ENCODE peak calls at places on chromosomes 11 and 22, in four cellular contexts. Q is choroid plexus epithelial cell; L is activated gamma-delta T cell treated with Interleukin-2 at 50 U/mL for 16 hours; S is stimulated activated CD8-positive, alpha-beta memory T cell treated with anti-CD3 and anti-CD28 coated beads, Interleukin-15, amount 100 ng/mL, for 24 hours. C is an unnamed sample.

GRCh38 chr22:35102663-35103062 is 36.7 kb downstream of the ISX start:
- DNase-seq in S (no peak), L (no peak), Q (peak), C (no peak)

GRCh38 chr11:121520243-121521144 is 67.7 kb upstream of the SORL1-AS1 start:
- DNase-seq in Q (peak), L (no peak), S (no peak), C (no peak)

GRCh38 chr11:111561801-111562325 is 21.3 kb downstream of the LAYN start:
- DNase-seq in S (no peak), L (no peak), Q (peak), C (no peak)

GRCh38 chr11:17498058-17498457 is 21.4 kb upstream of the ABCC8 start:
- DNase-seq in L (no peak), S (no peak), Q (no peak), C (no peak)

GRCh38 chr11:86806903-86807302 is 6.6 kb downstream of the PRSS23 start:
- DNase-seq in L (no peak), S (no peak), Q (no peak), C (no peak)

GRCh38 chr11:995058-995751 is 41.3 kb downstream of the MUC6 start:
- DNase-seq in S (no peak), L (no peak), Q (no peak), C (no peak)

GRCh38 chr22:24185001-24185500 is 3.8 kb downstream of the SUSD2 start:
- DNase-seq in S (no peak), L (no peak), Q (no peak), C (no peak)

GRCh38 chr11:95338430-95338991 is 107.5 kb upstream of the SESN3 start:
- DNase-seq in S (no peak), L (no peak), Q (peak), C (peak)

GRCh38 chr11:60469723-60470122 is 14.1 kb downstream of the MS4A1 start:
- DNase-seq in S (no peak), L (no peak), Q (no peak), C (no peak)

GRCh38 chr11:74681686-74682651 is 49.3 kb downstream of the CHRDL2 start:
- DNase-seq in S (no peak), Q (no peak), L (no peak), C (no peak)

GRCh38 chr11:41498726-41499125 is 39.3 kb upstream of the LRRC4C start:
- DNase-seq in Q (peak), L (no peak), S (no peak), C (no peak)

GRCh38 chr11:1780700-1781592 is 17.2 kb upstream of the CTSD start:
- DNase-seq in S (no peak), L (no peak), Q (no peak), C (no peak)

GRCh38 chr11:17019231-17019630 is 5.0 kb upstream of the PLEKHA7 start:
- DNase-seq in S (no peak), L (no peak), Q (no peak), C (no peak)

GRCh38 chr11:11525283-11525682 is 96.5 kb downstream of the GALNT18 start:
- DNase-seq in L (no peak), Q (no peak), S (no peak), C (no peak)

GRCh38 chr22:18119409-18120110 is 9.0 kb downstream of the TUBA8 start:
- DNase-seq in L (no peak), Q (no peak), S (no peak), C (no peak)

GRCh38 chr11:71525188-71525937 is 1.7 kb upstream of the KRTAP5-7 start:
- DNase-seq in L (no peak), S (no peak), Q (no peak), C (no peak)

GRCh38 chr11:1785749-1786261 is 22.1 kb upstream of the CTSD start:
- DNase-seq in Q (no peak), L (no peak), S (no peak), C (no peak)

GRCh38 chr22:28139993-28140392 is 220.9 kb upstream of the PITPNB start:
- DNase-seq in Q (peak), L (no peak), S (no peak), C (no peak)

GRCh38 chr11:114377612-114378267 is 22.6 kb downstream of the C11orf71 start:
- DNase-seq in Q (no peak), L (no peak), S (no peak), C (no peak)

GRCh38 chr11:127950162-127950561 is 637.2 kb downstream of the ETS1 start:
- DNase-seq in Q (no peak), S (no peak), L (no peak), C (no peak)